ENCODE peak calls at places on chromosomes 16 and 17, in four cellular contexts. G is GM12878, I is IMR-90, Z is A549. D is an unnamed sample.

GRCh38 chr17:52158450-52159042 is at the start of gene CA10:
- DNase-seq in Z (no peak), I (no peak), G (no peak), D (no peak)

GRCh38 chr17:53837131-53837530 is 14.4 kb downstream of the KIF2B start:
- DNase-seq in I (no peak), Z (no peak), G (no peak), D (no peak)

GRCh38 chr16:57955572-57955971 is 15.4 kb downstream of the CNGB1 start:
- DNase-seq in G (no peak), Z (no peak), I (no peak), D (no peak)

GRCh38 chr17:17740627-17741237 is 59.5 kb downstream of the RAI1 start:
- DNase-seq in Z (no peak), I (no peak), G (no peak), D (no peak)

GRCh38 chr17:57732062-57732461 is 13.0 kb downstream of the CCDC182 start:
- DNase-seq in G (no peak), Z (no peak), I (no peak), D (no peak)

GRCh38 chr16:47728229-47728628 is 267.1 kb downstream of the PHKB start:
- DNase-seq in I (no peak), G (no peak), Z (no peak), D (no peak)

GRCh38 chr16:28835864-28836760 is 10.0 kb downstream of the TUFM start:
- DNase-seq in Z (no peak), I (no peak), G (no peak), D (no peak)

GRCh38 chr17:46818319-46818928 is at the start of gene WNT3:
- DNase-seq in Z (no peak), G (no peak), I (no peak), D (no peak)

GRCh38 chr16:1740781-1741490 is 30.4 kb downstream of the NME3 start:
- DNase-seq in G (no peak), I (no peak), Z (no peak), D (no peak)

GRCh38 chr16:16018705-16019104 is 69.3 kb downstream of the ABCC1 start:
- DNase-seq in G (no peak), I (no peak), Z (peak), D (no peak)

GRCh38 chr17:40547079-40547784 is 18.0 kb downstream of the CCR7 start:
- DNase-seq in Z (no peak), G (no peak), I (no peak), D (no peak)

GRCh38 chr16:3058173-3059030 is 7.0 kb upstream of the IL32 start:
- DNase-seq in I (no peak), G (no peak), Z (peak), D (peak)

GRCh38 chr16:86306811-86307517 is 203.4 kb upstream of the FOXF1 start:
- DNase-seq in Z (no peak), I (peak), G (no peak), D (no peak)

GRCh38 chr17:68198931-68199836 is 48.7 kb upstream of the AMZ2 start:
- DNase-seq in Z (peak), G (no peak), I (no peak), D (no peak)

GRCh38 chr17:16352303-16352837 is 899 bp downstream of the CENPV start:
- DNase-seq in G (no peak), Z (peak), I (peak), D (peak)

GRCh38 chr17:57294629-57295501 is 38.5 kb downstream of the MSI2 start:
- DNase-seq in Z (peak), G (no peak), I (peak), D (no peak)

GRCh38 chr17:27878776-27879562 is 14.2 kb downstream of the LYRM9 start:
- DNase-seq in Z (no peak), G (no peak), I (no peak), D (no peak)

GRCh38 chr17:43874293-43874692 is 27.3 kb downstream of the CD300LG start:
- DNase-seq in I (no peak), G (no peak), Z (no peak), D (no peak)

GRCh38 chr17:80087346-80088265 is 13.8 kb upstream of the GAA start:
- DNase-seq in Z (no peak), I (no peak), G (no peak), D (no peak)

GRCh38 chr17:40035162-40035559 is 19.0 kb downstream of the MED24 start:
- DNase-seq in I (peak), G (no peak), Z (peak), D (peak)

GRCh38 chr17:28326114-28326513 is 7.1 kb downstream of the TMEM97 start:
- DNase-seq in G (no peak), I (no peak), Z (no peak), D (no peak)

GRCh38 chr16:25066747-25067631 is 44.6 kb upstream of the LCMT1 start:
- DNase-seq in G (no peak), Z (peak), I (peak), D (peak)

GRCh38 chr16:2532494-2533141 is 1.4 kb upstream of the CEMP1 start:
- DNase-seq in Z (no peak), I (peak), G (peak), D (no peak)

GRCh38 chr17:82595893-82596292 is 52.4 kb downstream of the WDR45B start:
- DNase-seq in G (no peak), I (no peak), Z (no peak), D (no peak)

GRCh38 chr16:30651124-30652004 is 604 bp downstream of the PRR14 start:
- DNase-seq in G (no peak), I (peak), Z (peak), D (peak)
- TF ChIP-seq BHLHE40 in G (no peak), I (peak), Z (no peak), D (no peak)

GRCh38 chr17:63138713-63139112 is 172.7 kb downstream of the TANC2 start:
- DNase-seq in I (peak), Z (no peak), G (no peak), D (no peak)

GRCh38 chr17:63139356-63139755 is 173.3 kb downstream of the TANC2 start:
- DNase-seq in G (no peak), Z (no peak), I (no peak), D (no peak)

GRCh38 chr17:63142836-63143235 is 176.8 kb downstream of the TANC2 start:
- DNase-seq in I (no peak), Z (no peak), G (no peak), D (no peak)

GRCh38 chr17:63137163-63137562 is 171.1 kb downstream of the TANC2 start:
- DNase-seq in Z (no peak), I (no peak), G (no peak), D (no peak)

DNA sequence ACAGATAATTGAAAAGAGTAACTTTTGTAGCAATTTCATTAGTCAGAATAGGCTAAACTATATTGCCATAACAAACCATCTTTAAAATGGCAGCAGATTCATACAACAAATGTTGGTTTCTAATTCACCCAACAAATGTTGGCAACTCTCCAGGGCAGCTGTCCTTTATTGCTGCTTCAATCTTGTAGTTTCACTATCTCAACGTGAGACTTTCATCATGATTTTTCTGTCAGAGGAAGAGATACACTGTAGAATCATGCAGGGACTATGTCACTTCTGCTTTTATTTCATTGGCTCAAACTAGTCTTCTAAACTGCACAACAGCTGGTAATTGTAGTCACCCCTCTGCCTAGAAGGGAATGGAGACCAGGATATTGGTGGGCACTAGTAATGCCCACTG is 174.2 kb downstream of the TANC2 start:
- DNase-seq in Z (no peak), I (peak), G (peak), D (no peak)
- TF ChIP-seq BHLHE40 in Z (no peak), I (no peak), G (no peak), D (no peak)

GRCh38 chr17:61420128-61420527 is 20.5 kb downstream of the TBX2 start:
- DNase-seq in Z (no peak), I (no peak), G (no peak), D (no peak)
- TF ChIP-seq BHLHE40 in Z (no peak), I (no peak), G (no peak), D (no peak)

GRCh38 chr17:15038656-15039055 is 226.5 kb downstream of the PMP22 start:
- DNase-seq in Z (no peak), G (no peak), I (peak), D (no peak)

GRCh38 chr17:15036238-15036637 is 228.9 kb downstream of the PMP22 start:
- DNase-seq in I (no peak), G (no peak), Z (no peak), D (no peak)

DNA sequence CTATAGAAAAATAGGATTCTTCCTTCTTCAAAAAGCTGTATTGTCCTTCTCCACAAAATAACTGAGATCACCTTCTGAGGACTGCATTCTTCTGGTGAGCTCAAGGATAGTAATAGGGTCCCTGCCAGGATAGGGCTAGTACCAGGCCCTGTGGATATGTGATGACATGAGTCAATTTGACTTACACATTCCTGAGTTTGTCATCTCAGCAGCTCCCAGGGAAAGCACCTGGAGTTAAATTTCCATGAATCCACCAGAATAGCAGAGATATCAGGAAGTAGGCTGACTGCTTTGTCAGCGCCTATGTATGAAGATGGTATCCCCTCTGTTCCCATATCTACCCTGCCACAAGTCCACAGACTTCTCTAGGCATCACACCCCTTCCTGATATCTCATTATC is 225.8 kb downstream of the PMP22 start:
- DNase-seq in G (no peak), I (no peak), Z (no peak), D (no peak)
- TF ChIP-seq BHLHE40 in G (no peak), I (no peak), Z (no peak), D (no peak)

DNA sequence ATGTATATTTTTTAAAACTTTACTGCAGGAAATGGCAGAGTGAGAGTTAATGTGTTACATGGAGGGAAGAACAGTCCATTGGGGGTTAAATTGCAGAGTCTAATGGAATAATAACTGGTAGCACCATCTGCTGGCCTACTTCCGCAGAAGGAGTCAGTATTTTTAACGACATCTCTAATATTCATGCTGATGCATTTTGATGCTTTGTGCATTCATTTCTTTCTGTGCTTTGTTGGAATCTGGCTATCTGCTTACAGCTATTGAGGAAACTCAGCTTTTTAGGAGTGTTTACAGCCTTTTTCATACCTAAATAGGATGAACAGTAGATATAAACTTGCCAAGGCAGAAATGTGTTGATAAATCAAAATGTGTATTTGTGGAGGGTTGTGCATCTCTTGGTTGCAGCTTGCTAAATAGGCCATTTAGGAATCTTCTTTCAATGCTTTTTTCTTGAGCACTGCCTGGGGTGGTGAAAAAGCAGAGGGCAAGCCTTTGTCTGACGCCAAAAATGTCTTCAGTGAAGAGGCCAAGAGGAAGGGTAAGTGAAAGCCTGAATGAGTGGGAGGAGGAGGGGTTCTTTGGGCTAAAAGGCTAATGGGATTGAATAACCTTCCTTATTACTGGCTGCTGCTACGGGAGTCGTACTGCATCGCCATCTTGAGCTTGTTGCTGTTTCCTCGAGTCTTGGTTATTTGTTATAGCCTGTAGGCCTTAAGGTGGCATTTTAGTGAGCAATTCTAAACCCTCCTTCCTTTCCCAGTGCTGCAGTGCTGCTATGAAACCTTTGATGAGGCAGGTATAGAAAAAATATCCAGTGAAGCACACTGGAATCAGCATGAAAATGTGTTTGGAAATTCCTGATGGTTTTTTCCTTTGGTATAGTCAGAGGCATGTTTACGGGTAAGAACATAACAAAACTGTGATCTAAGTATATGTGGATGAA is 153.3 kb downstream of the CHD9 start:
- DNase-seq in I (peak), Z (peak), G (peak), D (peak)
- TF ChIP-seq BHLHE40 in I (no peak), Z (no peak), G (no peak), D (no peak)